ENCODE peak calls at places on chromosomes 6 and 20, in eight cellular contexts. Z, F, S, D, I, H, T and Q are unnamed samples.

GRCh38 chr6:69935079-69935478 is 68.7 kb downstream of the COL19A1 start:
- DNase-seq in Z (no peak), F (no peak), S (no peak), D (no peak), I (no peak), H (no peak), T (no peak), Q (no peak)

GRCh38 chr20:11807070-11807741 is 110.5 kb upstream of the BTBD3 start:
- DNase-seq in Z (no peak), F (no peak), S (no peak), D (no peak), I (no peak), H (no peak), T (peak), Q (no peak)

GRCh38 chr20:10077081-10077471 is 42.3 kb downstream of the ANKEF1 start:
- DNase-seq in Z (peak), F (no peak), S (no peak), D (no peak), I (no peak), H (no peak), T (no peak), Q (no peak)

GRCh38 chr6:54285595-54285994 is 22.6 kb upstream of the TINAG start:
- DNase-seq in Z (no peak), F (no peak), S (no peak), D (no peak), I (no peak), H (no peak), T (no peak), Q (no peak)

GRCh38 chr6:33894438-33894837 is 90.6 kb upstream of the MLN start:
- DNase-seq in Z (no peak), F (no peak), S (no peak), D (no peak), I (no peak), H (no peak), T (peak), Q (peak)

GRCh38 chr20:51529758-51530157 is 12.8 kb downstream of the NFATC2 start:
- DNase-seq in Z (no peak), F (no peak), S (no peak), D (no peak), I (no peak), H (no peak), T (no peak), Q (no peak)

GRCh38 chr6:130421567-130421966 is 55.8 kb downstream of the TMEM200A start:
- DNase-seq in Z (no peak), F (no peak), S (no peak), D (no peak), I (no peak), H (no peak), T (peak), Q (no peak)

GRCh38 chr6:153032255-153032882 is 29.9 kb upstream of the MTRF1L start:
- DNase-seq in Z (no peak), F (no peak), S (peak), D (no peak), I (peak), H (no peak), T (peak), Q (no peak)

GRCh38 chr6:54135665-54136370 is 24.6 kb downstream of the MLIP start:
- DNase-seq in Z (no peak), F (no peak), S (no peak), D (no peak), I (no peak), H (no peak), T (peak), Q (peak)

GRCh38 chr20:62219992-62220665 is at the start of gene HRH3:
- DNase-seq in Z (peak), F (no peak), S (no peak), D (peak), I (no peak), H (peak), T (no peak), Q (peak)

GRCh38 chr20:41232971-41233926 is 84.3 kb downstream of the ZHX3 start:
- DNase-seq in Z (no peak), F (no peak), S (no peak), D (no peak), I (peak), H (no peak), T (peak), Q (no peak)

GRCh38 chr6:165841153-165841558 is 178.1 kb upstream of the PDE10A start:
- DNase-seq in Z (peak), F (no peak), S (no peak), D (no peak), I (no peak), H (no peak), T (no peak), Q (no peak)

GRCh38 chr6:8627085-8627861 is 191.9 kb upstream of the SLC35B3 start:
- DNase-seq in Z (no peak), F (no peak), S (no peak), D (no peak), I (no peak), H (no peak), T (peak), Q (no peak)

GRCh38 chr6:62541502-62541901 is 255.5 kb upstream of the KHDRBS2 start:
- DNase-seq in Z (no peak), F (no peak), S (no peak), D (no peak), I (no peak), H (no peak), T (no peak), Q (no peak)

GRCh38 chr20:63125893-63126601 is 89.9 kb downstream of the YTHDF1 start:
- DNase-seq in Z (peak), F (peak), S (no peak), D (no peak), I (no peak), H (no peak), T (no peak), Q (peak)

GRCh38 chr6:126444874-126445273 is 105.0 kb downstream of the CENPW start:
- DNase-seq in Z (no peak), F (no peak), S (no peak), D (no peak), I (no peak), H (no peak), T (peak), Q (no peak)

GRCh38 chr6:43913388-43914271 is 143.6 kb downstream of the VEGFA start:
- DNase-seq in Z (no peak), F (no peak), S (no peak), D (no peak), I (no peak), H (no peak), T (peak), Q (peak)

GRCh38 chr6:170137176-170137891 is 153.5 kb downstream of the DLL1 start:
- DNase-seq in Z (peak), F (peak), S (no peak), D (peak), I (no peak), H (no peak), T (no peak), Q (peak)

GRCh38 chr6:146829792-146830565 is 231.2 kb downstream of the ADGB start:
- DNase-seq in Z (no peak), F (no peak), S (no peak), D (no peak), I (no peak), H (no peak), T (no peak), Q (no peak)